ENCODE peak calls at places on chromosome 20, in four cellular contexts. Q, O, D and X are unnamed samples.

GRCh38 chr20:21006611-21007010 is 99.5 kb downstream of the LINC00237 start:
- DNase-seq in Q (no peak), O (no peak), D (no peak), X (no peak)

GRCh38 chr20:4152696-4153235 is 137.4 kb upstream of the RNF24 start:
- DNase-seq in Q (no peak), D (no peak), O (no peak), X (no peak)

GRCh38 chr20:23022849-23023248 is 12.3 kb upstream of the SSTR4 start:
- DNase-seq in D (no peak), Q (no peak), O (no peak), X (no peak)

GRCh38 chr20:50111120-50111828 is 1.7 kb downstream of the UBE2V1 start:
- DNase-seq in O (no peak), D (peak), Q (no peak), X (no peak)

GRCh38 chr20:54292186-54292585 is 84.3 kb downstream of the PFDN4 start:
- DNase-seq in Q (no peak), D (no peak), O (no peak), X (no peak)

GRCh38 chr20:37758332-37758731 is 64.5 kb downstream of the CTNNBL1 start:
- DNase-seq in D (no peak), Q (no peak), O (peak), X (peak)

GRCh38 chr20:50138479-50139393 is 14.8 kb downstream of the PEDS1 start:
- DNase-seq in D (no peak), Q (no peak), O (no peak), X (peak)

GRCh38 chr20:10609726-10610125 is 64.1 kb downstream of the JAG1 start:
- DNase-seq in D (no peak), O (no peak), Q (no peak), X (no peak)